ENCODE peak calls at places on chromosomes 1 and 21, in five cellular contexts. D is left ventricle myocardium superior, H is AG04449, B is caudate nucleus, S is body of pancreas. Z is an unnamed sample.

GRCh38 chr1:157969693-157970485 is 23.6 kb upstream of the KIRREL1 start:
- DNase-seq in B (no peak), H (no peak), D (no peak), S (peak; percentile 45), Z (no peak)

GRCh38 chr1:204382714-204383083 is 23.0 kb upstream of the PLEKHA6 start:
- DNase-seq in S (no peak), D (no peak), B (no peak), H (no peak), Z (no peak)

GRCh38 chr1:234509457-234510328 is 30.7 kb upstream of the TARBP1 start:
- DNase-seq in D (no peak), H (no peak), S (peak; percentile 42), B (no peak), Z (no peak)

GRCh38 chr1:54132485-54132884 is 20.3 kb downstream of the CDCP2 start:
- DNase-seq in H (no peak), B (no peak), S (no peak), D (no peak), Z (no peak)

GRCh38 chr1:55065649-55066048 is 26.3 kb downstream of the PCSK9 start:
- DNase-seq in S (no peak), H (no peak), B (no peak), D (no peak), Z (no peak)

GRCh38 chr1:37085393-37085792 is 51.1 kb upstream of the GRIK3 start:
- DNase-seq in D (no peak), S (no peak), B (no peak), H (no peak), Z (no peak)

GRCh38 chr1:42012852-42013251 is 94.1 kb upstream of the HIVEP3 start:
- DNase-seq in D (no peak), H (no peak), S (no peak), B (no peak), Z (no peak)

GRCh38 chr1:234722904-234723588 is 113.1 kb upstream of the IRF2BP2 start:
- DNase-seq in D (peak; percentile 69), B (peak; percentile 85), S (peak; percentile 68), H (peak; percentile 69), Z (no peak)

GRCh38 chr1:2184531-2184930 is 10.0 kb downstream of the FAAP20 start:
- DNase-seq in H (no peak), B (no peak), S (no peak), D (no peak), Z (no peak)

GRCh38 chr1:54795100-54795665 is 5.9 kb downstream of the TTC22 start:
- DNase-seq in B (no peak), D (no peak), H (no peak), S (no peak), Z (no peak)

GRCh38 chr21:42468511-42469131 is 27.4 kb downstream of the RSPH1 start:
- DNase-seq in D (no peak), H (no peak), B (no peak), S (no peak), Z (peak; percentile 88)

GRCh38 chr21:39736716-39737115 is 8.3 kb upstream of the IGSF5 start:
- DNase-seq in H (no peak), D (no peak), B (no peak), S (no peak), Z (no peak)

GRCh38 chr1:166079276-166079675 is 87.5 kb downstream of the FAM78B start:
- DNase-seq in B (no peak), D (no peak), S (no peak), H (no peak), Z (no peak)

GRCh38 chr1:69700770-69701169 is 133.0 kb downstream of the LRRC7 start:
- DNase-seq in D (no peak), S (peak; percentile 49), H (no peak), B (no peak), Z (peak; percentile 8)

GRCh38 chr1:83942914-83943313 is 56.0 kb downstream of the TTLL7 start:
- DNase-seq in S (no peak), D (no peak), B (no peak), H (no peak), Z (no peak)

GRCh38 chr1:204962742-204963632 is 80.0 kb upstream of the CNTN2 start:
- DNase-seq in H (no peak), B (no peak), D (no peak), S (no peak), Z (no peak)

GRCh38 chr1:94218332-94218731 is 19.1 kb downstream of the ARHGAP29 start:
- DNase-seq in H (no peak), B (no peak), D (no peak), S (no peak), Z (no peak)

GRCh38 chr1:218459450-218459849 is 114.3 kb downstream of the TGFB2 start:
- DNase-seq in S (no peak), B (no peak), D (peak; percentile 41), H (no peak), Z (no peak)

GRCh38 chr1:206116191-206116872 is 856 bp downstream of the AVPR1B start:
- DNase-seq in B (no peak), D (no peak), H (no peak), S (no peak), Z (no peak)

GRCh38 chr21:15159382-15160020 is 94.7 kb upstream of the NRIP1 start:
- DNase-seq in B (no peak), D (no peak), S (no peak), H (no peak), Z (no peak)

GRCh38 chr1:244652699-244653438 is at the start of gene DESI2:
- DNase-seq in D (peak; percentile 98), H (peak; percentile 96), S (peak; percentile 99), B (peak; percentile 99), Z (peak; percentile 99)

GRCh38 chr1:206982216-206982615 is 12.0 kb upstream of the FCAMR start:
- DNase-seq in D (peak; percentile 50), B (no peak), S (peak; percentile 75), H (no peak), Z (no peak)

GRCh38 chr1:204990059-204990664 is 52.9 kb upstream of the CNTN2 start:
- DNase-seq in D (no peak), B (no peak), H (no peak), S (no peak), Z (no peak)

GRCh38 chr1:202084791-202085681 is 37.7 kb upstream of the GPR37L1 start:
- DNase-seq in S (peak; percentile 73), H (no peak), B (peak; percentile 77), D (no peak), Z (no peak)

GRCh38 chr1:68049941-68050878 is at the start of gene DIRAS3:
- DNase-seq in S (peak; percentile 78), H (no peak), B (no peak), D (peak; percentile 54), Z (no peak)

GRCh38 chr1:12593621-12594066 is 24.4 kb downstream of the DHRS3 start:
- DNase-seq in D (peak; percentile 68), B (no peak), H (no peak), S (no peak), Z (no peak)

GRCh38 chr1:96992871-96993270 is 271.3 kb downstream of the PTBP2 start:
- DNase-seq in B (no peak), H (no peak), D (no peak), S (no peak), Z (no peak)

GRCh38 chr1:235401251-235401650 is 34.0 kb downstream of the TBCE start:
- DNase-seq in S (no peak), H (peak; percentile 23), D (no peak), B (no peak), Z (no peak)

Z was measured in LNCaP clone FGC.